ENCODE peak calls at places on chromosome 19, in six cellular contexts. One of them, this sample, is unnamed.
A peak's percentile ranks its signal among the peaks of the same experiment; 100 is the strongest.

GRCh38 chr19:9306443-9306842 is 3.2 kb downstream of the ZNF699 start:
- DNase-seq in aorta: no peak
- DNase-seq in body of pancreas: no peak
- DNase-seq in PC-9: no peak
- DNase-seq in heart right ventricle: no peak
- DNase-seq in lung: no peak
- DNase-seq in this sample: peak; percentile 10

GRCh38 chr19:4867534-4868285 is at the start of gene PLIN3:
- DNase-seq in aorta: peak; percentile 99
- DNase-seq in body of pancreas: peak; percentile 97
- DNase-seq in PC-9: peak; percentile 90
- DNase-seq in heart right ventricle: peak; percentile 98
- DNase-seq in lung: peak; percentile 97
- DNase-seq in this sample: peak; percentile 96

GRCh38 chr19:14443632-14444216 is 10.6 kb downstream of the PKN1 start:
- DNase-seq in aorta: no peak
- DNase-seq in body of pancreas: no peak
- DNase-seq in PC-9: no peak
- DNase-seq in heart right ventricle: no peak
- DNase-seq in lung: no peak
- DNase-seq in this sample: no peak

GRCh38 chr19:48553676-48554384 is 1.9 kb downstream of the SULT2B1 start:
- DNase-seq in aorta: no peak
- DNase-seq in body of pancreas: peak; percentile 52
- DNase-seq in PC-9: peak; percentile 85
- DNase-seq in heart right ventricle: no peak
- DNase-seq in lung: peak; percentile 58
- DNase-seq in this sample: peak; percentile 69

GRCh38 chr19:10420444-10421239 is at the start of gene PDE4A:
- DNase-seq in aorta: no peak
- DNase-seq in body of pancreas: no peak
- DNase-seq in PC-9: no peak
- DNase-seq in heart right ventricle: no peak
- DNase-seq in lung: no peak
- DNase-seq in this sample: no peak

GRCh38 chr19:8305798-8306197 is 2.4 kb downstream of the CD320 start:
- DNase-seq in aorta: peak; percentile 14
- DNase-seq in body of pancreas: no peak
- DNase-seq in PC-9: no peak
- DNase-seq in heart right ventricle: peak; percentile 3
- DNase-seq in lung: peak; percentile 17
- DNase-seq in this sample: no peak

GRCh38 chr19:10112895-10113591 is 1.6 kb downstream of the P2RY11 start:
- DNase-seq in aorta: peak; percentile 65
- DNase-seq in body of pancreas: peak; percentile 71
- DNase-seq in PC-9: no peak
- DNase-seq in heart right ventricle: no peak
- DNase-seq in lung: no peak
- DNase-seq in this sample: no peak

GRCh38 chr19:41853768-41854167 is 6.3 kb upstream of the RPS19 start:
- DNase-seq in aorta: no peak
- DNase-seq in body of pancreas: no peak
- DNase-seq in PC-9: no peak
- DNase-seq in heart right ventricle: no peak
- DNase-seq in lung: no peak
- DNase-seq in this sample: no peak

GRCh38 chr19:17232258-17232657 is 6.2 kb downstream of the OCEL1 start:
- DNase-seq in aorta: no peak
- DNase-seq in body of pancreas: no peak
- DNase-seq in PC-9: no peak
- DNase-seq in heart right ventricle: no peak
- DNase-seq in lung: no peak
- DNase-seq in this sample: no peak

GRCh38 chr19:41324921-41325639 is 15.1 kb downstream of the CCDC97 start:
- DNase-seq in aorta: peak; percentile 88
- DNase-seq in body of pancreas: peak; percentile 62
- DNase-seq in PC-9: peak; percentile 84
- DNase-seq in heart right ventricle: peak; percentile 89
- DNase-seq in lung: no peak
- DNase-seq in this sample: peak; percentile 79

GRCh38 chr19:43668406-43669158 is 1.4 kb downstream of the PLAUR start:
- DNase-seq in aorta: peak; percentile 99
- DNase-seq in body of pancreas: peak; percentile 100
- DNase-seq in PC-9: peak; percentile 99
- DNase-seq in heart right ventricle: peak; percentile 99
- DNase-seq in lung: peak; percentile 99
- DNase-seq in this sample: peak; percentile 100

GRCh38 chr19:48477067-48477685 is 8.0 kb downstream of the CYTH2 start:
- DNase-seq in aorta: no peak
- DNase-seq in body of pancreas: no peak
- DNase-seq in PC-9: no peak
- DNase-seq in heart right ventricle: no peak
- DNase-seq in lung: no peak
- DNase-seq in this sample: no peak

GRCh38 chr19:12065100-12065538 is 588 bp downstream of the ZNF844 start:
- DNase-seq in aorta: peak; percentile 61
- DNase-seq in body of pancreas: peak; percentile 51
- DNase-seq in PC-9: peak; percentile 6
- DNase-seq in heart right ventricle: no peak
- DNase-seq in lung: no peak
- DNase-seq in this sample: peak; percentile 45

GRCh38 chr19:8462601-8463000 is 17.8 kb downstream of the HNRNPM start:
- DNase-seq in aorta: no peak
- DNase-seq in body of pancreas: no peak
- DNase-seq in PC-9: no peak
- DNase-seq in heart right ventricle: no peak
- DNase-seq in lung: no peak
- DNase-seq in this sample: no peak

GRCh38 chr19:4547303-4548237 is 7.7 kb upstream of the LRG1 start:
- DNase-seq in aorta: no peak
- DNase-seq in body of pancreas: peak; percentile 71
- DNase-seq in PC-9: no peak
- DNase-seq in heart right ventricle: no peak
- DNase-seq in lung: no peak
- DNase-seq in this sample: no peak

DNA sequence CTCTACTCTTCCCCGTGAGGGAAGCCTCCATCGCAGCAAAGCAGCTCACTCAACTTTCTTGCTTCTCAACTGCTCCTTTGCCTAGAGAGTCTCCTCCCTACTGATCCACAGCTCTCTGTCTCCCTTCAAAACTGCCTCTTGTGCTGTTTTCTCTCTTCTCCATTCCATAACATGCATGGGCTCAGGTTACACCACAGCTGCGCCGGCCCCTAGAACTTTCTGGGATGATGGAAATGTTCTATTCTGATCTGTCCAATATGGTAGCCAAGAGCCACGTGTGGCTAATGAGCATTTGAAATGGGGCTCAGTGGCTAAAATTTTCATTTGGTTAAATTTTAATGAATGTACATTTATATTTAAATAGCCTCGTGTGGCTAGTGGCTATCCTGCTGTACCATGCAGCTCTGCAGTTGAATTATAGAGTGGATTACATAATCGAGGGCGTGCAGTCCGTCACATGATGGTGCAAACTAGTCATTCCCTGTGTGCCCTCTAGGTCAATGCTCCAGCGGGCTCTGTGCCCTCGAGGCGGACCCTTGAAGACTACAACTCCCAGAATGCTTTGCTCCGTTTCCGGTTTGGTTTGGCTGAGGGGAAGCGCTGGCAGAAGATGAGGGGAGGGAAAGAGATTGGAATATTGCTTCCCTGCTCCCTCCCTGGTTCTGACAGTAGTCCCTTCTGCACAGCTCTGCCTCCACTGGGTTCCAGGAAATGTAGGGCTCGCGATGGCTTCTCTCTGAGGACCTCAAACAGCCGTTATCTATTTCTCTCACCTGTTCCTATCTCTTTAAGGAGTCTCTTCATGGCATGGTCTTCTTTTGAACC is 109.8 kb downstream of the CACNA1A start:
- DNase-seq in aorta: peak; percentile 71
- DNase-seq in body of pancreas: peak; percentile 50
- DNase-seq in PC-9: peak; percentile 2
- DNase-seq in heart right ventricle: peak; percentile 17
- DNase-seq in lung: peak; percentile 42
- DNase-seq in this sample: peak; percentile 74
- H3K4me3 ChIP-seq in aorta: no peak overlapping the region
- H3K4me3 ChIP-seq in body of pancreas: no peak overlapping the region
- H3K4me3 ChIP-seq in PC-9: no peak overlapping the region
- H3K4me3 ChIP-seq in heart right ventricle: no peak overlapping the region
- H3K4me3 ChIP-seq in lung: no peak overlapping the region
- H3K4me3 ChIP-seq in this sample: no peak overlapping the region

DNA sequence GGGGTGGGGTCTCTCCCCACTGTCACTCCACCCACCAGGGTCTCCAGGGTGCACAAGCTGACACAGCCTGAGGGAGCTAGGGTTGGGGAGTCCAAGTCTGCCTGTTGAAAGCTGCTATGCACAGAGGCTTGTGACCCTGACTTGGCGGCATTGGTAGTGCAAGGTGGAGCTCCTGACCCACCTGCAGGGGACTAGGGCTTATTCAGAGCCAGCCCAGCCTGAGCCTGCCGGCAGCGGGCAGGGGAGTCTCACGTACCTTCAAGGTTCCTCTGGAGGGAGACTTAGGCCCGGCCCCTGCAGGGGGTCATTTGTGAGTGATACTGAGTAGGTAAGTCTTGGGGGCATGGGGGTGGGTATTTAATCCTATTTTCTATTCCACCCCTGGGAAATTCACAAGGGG is 4.7 kb downstream of the KCTD15 start:
- DNase-seq in aorta: no peak
- DNase-seq in body of pancreas: no peak
- DNase-seq in PC-9: no peak
- DNase-seq in heart right ventricle: no peak
- DNase-seq in lung: no peak
- DNase-seq in this sample: no peak
- H3K4me3 ChIP-seq in aorta: no peak overlapping the region
- H3K4me3 ChIP-seq in body of pancreas: no peak overlapping the region
- H3K4me3 ChIP-seq in PC-9: no peak overlapping the region
- H3K4me3 ChIP-seq in heart right ventricle: no peak overlapping the region
- H3K4me3 ChIP-seq in lung: no peak overlapping the region
- H3K4me3 ChIP-seq in this sample: no peak overlapping the region

GRCh38 chr19:46015080-46015960 is 7.5 kb downstream of the PGLYRP1 start:
- DNase-seq in aorta: peak; percentile 60
- DNase-seq in body of pancreas: peak; percentile 92
- DNase-seq in PC-9: peak; percentile 83
- DNase-seq in heart right ventricle: peak; percentile 32
- DNase-seq in lung: peak; percentile 86
- DNase-seq in this sample: no peak
- H3K4me3 ChIP-seq in aorta: no peak overlapping the region
- H3K4me3 ChIP-seq in body of pancreas: no peak overlapping the region
- H3K4me3 ChIP-seq in PC-9: peak overlapping the region; percentile 53
- H3K4me3 ChIP-seq in heart right ventricle: peak overlapping the region; percentile 78
- H3K4me3 ChIP-seq in lung: no peak overlapping the region
- H3K4me3 ChIP-seq in this sample: no peak overlapping the region

GRCh38 chr19:38361633-38362075 is 12.7 kb upstream of the PSMD8 start:
- DNase-seq in aorta: peak; percentile 89
- DNase-seq in body of pancreas: peak; percentile 78
- DNase-seq in PC-9: peak; percentile 84
- DNase-seq in heart right ventricle: peak; percentile 77
- DNase-seq in lung: peak; percentile 79
- DNase-seq in this sample: peak; percentile 48
- H3K4me3 ChIP-seq in aorta: peak overlapping the region; percentile 28
- H3K4me3 ChIP-seq in body of pancreas: peak overlapping the region; percentile 57
- H3K4me3 ChIP-seq in PC-9: peak overlapping the region; percentile 74
- H3K4me3 ChIP-seq in heart right ventricle: peak overlapping the region; percentile 78
- H3K4me3 ChIP-seq in lung: peak overlapping the region; percentile 68
- H3K4me3 ChIP-seq in this sample: peak overlapping the region; percentile 69

GRCh38 chr19:3283886-3284657 is 59.6 kb downstream of the CELF5 start:
- DNase-seq in aorta: no peak
- DNase-seq in body of pancreas: no peak
- DNase-seq in PC-9: no peak
- DNase-seq in heart right ventricle: no peak
- DNase-seq in lung: no peak
- DNase-seq in this sample: no peak
- H3K4me3 ChIP-seq in aorta: no peak overlapping the region
- H3K4me3 ChIP-seq in body of pancreas: no peak overlapping the region
- H3K4me3 ChIP-seq in PC-9: no peak overlapping the region
- H3K4me3 ChIP-seq in heart right ventricle: no peak overlapping the region
- H3K4me3 ChIP-seq in lung: no peak overlapping the region
- H3K4me3 ChIP-seq in this sample: no peak overlapping the region

GRCh38 chr19:50148528-50148927 is 14.6 kb downstream of the IZUMO2 start:
- DNase-seq in aorta: no peak
- DNase-seq in body of pancreas: no peak
- DNase-seq in PC-9: no peak
- DNase-seq in heart right ventricle: no peak
- DNase-seq in lung: no peak
- DNase-seq in this sample: no peak
- H3K4me3 ChIP-seq in aorta: no peak overlapping the region
- H3K4me3 ChIP-seq in body of pancreas: no peak overlapping the region
- H3K4me3 ChIP-seq in PC-9: no peak overlapping the region
- H3K4me3 ChIP-seq in heart right ventricle: no peak overlapping the region
- H3K4me3 ChIP-seq in lung: no peak overlapping the region
- H3K4me3 ChIP-seq in this sample: no peak overlapping the region

DNA sequence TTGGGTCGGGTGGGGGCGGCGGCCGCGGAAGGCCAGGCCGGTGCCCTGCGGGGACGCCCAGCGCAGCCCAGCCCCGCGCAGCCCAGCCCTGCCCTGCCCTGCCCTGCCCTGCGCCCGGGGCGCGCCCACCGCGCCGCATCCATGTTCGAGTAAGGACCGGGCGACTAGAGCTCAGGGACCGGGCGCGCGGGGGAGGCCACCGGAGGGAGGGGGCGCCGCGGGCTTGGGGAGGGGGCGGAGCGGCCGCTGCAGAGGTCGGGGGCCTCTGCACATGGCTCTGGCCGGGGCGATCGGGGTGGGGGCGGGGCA is 169 bp downstream of the GRAMD1A start:
- DNase-seq in aorta: no peak
- DNase-seq in body of pancreas: no peak
- DNase-seq in PC-9: no peak
- DNase-seq in heart right ventricle: no peak
- DNase-seq in lung: no peak
- DNase-seq in this sample: no peak
- H3K4me3 ChIP-seq in aorta: peak overlapping the region; percentile 92
- H3K4me3 ChIP-seq in body of pancreas: peak overlapping the region; percentile 66
- H3K4me3 ChIP-seq in PC-9: peak overlapping the region; percentile 75
- H3K4me3 ChIP-seq in heart right ventricle: peak overlapping the region; percentile 94
- H3K4me3 ChIP-seq in lung: peak overlapping the region; percentile 75
- H3K4me3 ChIP-seq in this sample: peak overlapping the region; percentile 77

GRCh38 chr19:18898081-18898532 is 2.1 kb upstream of the CERS1 start:
- DNase-seq in aorta: no peak
- DNase-seq in body of pancreas: no peak
- DNase-seq in PC-9: peak; percentile 60
- DNase-seq in heart right ventricle: no peak
- DNase-seq in lung: no peak
- DNase-seq in this sample: peak; percentile 47
- H3K4me3 ChIP-seq in aorta: no peak overlapping the region
- H3K4me3 ChIP-seq in body of pancreas: no peak overlapping the region
- H3K4me3 ChIP-seq in PC-9: no peak overlapping the region
- H3K4me3 ChIP-seq in heart right ventricle: no peak overlapping the region
- H3K4me3 ChIP-seq in lung: no peak overlapping the region
- H3K4me3 ChIP-seq in this sample: no peak overlapping the region

DNA sequence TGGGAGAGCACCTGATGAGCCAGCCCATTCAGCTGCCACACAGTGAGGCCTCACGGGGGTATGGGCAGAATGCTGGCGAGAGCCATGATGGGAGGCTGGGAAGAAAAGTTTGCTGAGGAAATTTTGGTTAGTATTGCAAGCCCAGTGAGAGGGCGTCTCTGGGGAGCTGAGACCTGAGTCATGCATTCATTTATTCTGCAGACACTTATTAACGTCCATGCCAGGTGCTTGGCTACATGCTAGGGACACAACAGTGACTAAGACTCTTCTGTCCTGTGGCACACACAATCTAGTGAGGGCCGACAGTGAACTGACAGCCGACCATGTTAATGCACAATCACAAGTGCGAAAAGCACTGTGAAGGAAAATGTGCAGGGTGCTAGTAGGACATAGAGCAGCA is 27.2 kb downstream of the WDR62 start:
- DNase-seq in aorta: no peak
- DNase-seq in body of pancreas: no peak
- DNase-seq in PC-9: no peak
- DNase-seq in heart right ventricle: no peak
- DNase-seq in lung: no peak
- DNase-seq in this sample: peak; percentile 40
- H3K4me3 ChIP-seq in aorta: no peak overlapping the region
- H3K4me3 ChIP-seq in body of pancreas: no peak overlapping the region
- H3K4me3 ChIP-seq in PC-9: no peak overlapping the region
- H3K4me3 ChIP-seq in heart right ventricle: no peak overlapping the region
- H3K4me3 ChIP-seq in lung: no peak overlapping the region
- H3K4me3 ChIP-seq in this sample: no peak overlapping the region